ENCODE peak calls at places on chromosomes 13 and 19, in eight cellular contexts. B is keratinocyte; N is SW 1271; I is NCI-H345; Q is NCI-H2171; W is CD4-positive, alpha-beta T cell; M is pancreas; P is stomach. K is an unnamed sample.
A peak's percentile ranks its signal among the peaks of the same experiment; 100 is the strongest.

GRCh38 chr19:44576843-44577565 is 36.4 kb upstream of the IGSF23 start:
- DNase-seq in B (no peak), N (peak; percentile 4), I (no peak), Q (no peak), W (peak; percentile 6), M (peak; percentile 27), P (peak; percentile 56), K (peak; percentile 61)

GRCh38 chr19:34370983-34371382 is 6.0 kb downstream of the GPI start:
- DNase-seq in B (no peak), N (no peak), I (no peak), Q (no peak), W (no peak), M (no peak), P (no peak), K (no peak)

GRCh38 chr19:18649371-18650047 is 12.7 kb downstream of the KLHL26 start:
- DNase-seq in B (no peak), N (no peak), I (no peak), Q (no peak), W (no peak), M (no peak), P (no peak), K (peak; percentile 33)

GRCh38 chr13:24254151-24254810 is 55.1 kb upstream of the C1QTNF9 start:
- DNase-seq in B (no peak), N (no peak), I (no peak), Q (no peak), W (peak; percentile 61), M (no peak), P (no peak), K (peak; percentile 28)

GRCh38 chr19:45817725-45818301 is 2.7 kb upstream of the RSPH6A start:
- DNase-seq in B (no peak), N (no peak), I (no peak), Q (no peak), W (no peak), M (peak; percentile 33), P (no peak), K (peak; percentile 16)

GRCh38 chr13:72726721-72727416 is 560 bp downstream of the MZT1 start:
- DNase-seq in B (no peak), N (no peak), I (peak; percentile 60), Q (peak; percentile 55), W (peak; percentile 2), M (no peak), P (peak; percentile 29), K (peak; percentile 30)

GRCh38 chr19:5671600-5671999 is 8.7 kb downstream of the MICOS13 start:
- DNase-seq in B (no peak), N (no peak), I (no peak), Q (no peak), W (no peak), M (no peak), P (no peak), K (no peak)

GRCh38 chr13:43074824-43075510 is 51.6 kb downstream of the DNAJC15 start:
- DNase-seq in B (no peak), N (no peak), I (no peak), Q (no peak), W (no peak), M (no peak), P (no peak), K (no peak)

GRCh38 chr19:10009269-10009665 is 1.0 kb downstream of the COL5A3 start:
- DNase-seq in B (no peak), N (no peak), I (no peak), Q (no peak), W (peak; percentile 10), M (peak; percentile 50), P (peak; percentile 28), K (no peak)

GRCh38 chr13:72141845-72142470 is 275.0 kb upstream of the DACH1 start:
- DNase-seq in B (no peak), N (no peak), I (no peak), Q (no peak), W (no peak), M (peak; percentile 5), P (no peak), K (no peak)

GRCh38 chr13:36904219-36904618 is 15.8 kb downstream of the SMAD9 start:
- DNase-seq in B (no peak), N (no peak), I (peak; percentile 97), Q (peak; percentile 64), W (no peak), M (no peak), P (no peak), K (no peak)

GRCh38 chr13:45783346-45784043 is 68.1 kb downstream of the SIAH3 start:
- DNase-seq in B (no peak), N (no peak), I (no peak), Q (no peak), W (no peak), M (no peak), P (no peak), K (no peak)

GRCh38 chr13:33126909-33127607 is 110.8 kb downstream of the KL start:
- DNase-seq in B (no peak), N (no peak), I (no peak), Q (no peak), W (no peak), M (no peak), P (no peak), K (no peak)

GRCh38 chr19:21117041-21117907 is 24.6 kb upstream of the ZNF431 start:
- DNase-seq in B (no peak), N (peak; percentile 11), I (no peak), Q (no peak), W (no peak), M (no peak), P (no peak), K (peak; percentile 19)

GRCh38 chr19:47157455-47158321 is 27.1 kb downstream of the SAE1 start:
- DNase-seq in B (no peak), N (no peak), I (no peak), Q (no peak), W (peak; percentile 36), M (no peak), P (peak; percentile 33), K (peak; percentile 90)

GRCh38 chr19:13040916-13041292 is 45.6 kb downstream of the NFIX start:
- DNase-seq in B (no peak), N (no peak), I (no peak), Q (no peak), W (no peak), M (no peak), P (no peak), K (no peak)

GRCh38 chr13:20501548-20501947 is 24.1 kb downstream of the CRYL1 start:
- DNase-seq in B (no peak), N (no peak), I (no peak), Q (no peak), W (no peak), M (no peak), P (no peak), K (no peak)

GRCh38 chr19:55340784-55341147 is 1.1 kb downstream of the KMT5C start:
- DNase-seq in B (no peak), N (no peak), I (peak; percentile 62), Q (peak; percentile 74), W (no peak), M (no peak), P (no peak), K (peak; percentile 39)

GRCh38 chr19:3983936-3984583 is 1.2 kb downstream of the EEF2 start:
- DNase-seq in B (peak; percentile 48), N (no peak), I (no peak), Q (no peak), W (no peak), M (peak; percentile 36), P (no peak), K (peak; percentile 39)

GRCh38 chr19:53927745-53928144 is 18.7 kb downstream of the CACNG7 start:
- DNase-seq in B (no peak), N (no peak), I (no peak), Q (no peak), W (peak; percentile 34), M (no peak), P (no peak), K (peak; percentile 58)

GRCh38 chr19:1780272-1780957 is 27.1 kb downstream of the ONECUT3 start:
- DNase-seq in B (no peak), N (no peak), I (no peak), Q (no peak), W (no peak), M (no peak), P (no peak), K (no peak)

GRCh38 chr19:1290245-1290698 is 4.6 kb downstream of the EFNA2 start:
- DNase-seq in B (no peak), N (no peak), I (no peak), Q (no peak), W (no peak), M (no peak), P (no peak), K (no peak)